ENCODE peak calls at places on chromosomes 2 and 18, in nine cellular contexts. One of them, this sample, is unnamed.

GRCh38 chr2:173099804-173100203 is 24.2 kb downstream of the MAP3K20 start:
- DNase-seq in OCI-LY7: no peak
- DNase-seq in HCT116: no peak
- DNase-seq in GM23338: no peak
- DNase-seq in MM.1S: no peak
- DNase-seq in SK-N-SH: no peak
- DNase-seq in neural progenitor cell: no peak
- DNase-seq in hepatocyte: no peak
- DNase-seq in PC-3: no peak
- DNase-seq in this sample: no peak

GRCh38 chr2:105872142-105872728 is 127.5 kb downstream of the NCK2 start:
- DNase-seq in HCT116: no peak
- DNase-seq in neural progenitor cell: no peak
- DNase-seq in hepatocyte: no peak
- DNase-seq in PC-3: no peak
- DNase-seq in OCI-LY7: no peak
- DNase-seq in SK-N-SH: no peak
- DNase-seq in GM23338: no peak
- DNase-seq in MM.1S: no peak
- DNase-seq in this sample: no peak

GRCh38 chr2:55620123-55620779 is 2.8 kb upstream of the PPP4R3B start:
- DNase-seq in SK-N-SH: peak; percentile 28
- DNase-seq in neural progenitor cell: peak; percentile 44
- DNase-seq in OCI-LY7: peak; percentile 56
- DNase-seq in HCT116: no peak
- DNase-seq in hepatocyte: no peak
- DNase-seq in MM.1S: peak; percentile 31
- DNase-seq in GM23338: peak; percentile 55
- DNase-seq in PC-3: peak; percentile 43
- DNase-seq in this sample: peak; percentile 45

GRCh38 chr18:22539045-22539444 is 121.3 kb upstream of the CTAGE1 start:
- DNase-seq in GM23338: no peak
- DNase-seq in OCI-LY7: no peak
- DNase-seq in PC-3: no peak
- DNase-seq in HCT116: no peak
- DNase-seq in SK-N-SH: no peak
- DNase-seq in neural progenitor cell: no peak
- DNase-seq in hepatocyte: no peak
- DNase-seq in MM.1S: no peak
- DNase-seq in this sample: peak; percentile 48

GRCh38 chr2:237865623-237866041 is 6.2 kb downstream of the RAMP1 start:
- DNase-seq in neural progenitor cell: peak; percentile 1
- DNase-seq in hepatocyte: no peak
- DNase-seq in OCI-LY7: no peak
- DNase-seq in HCT116: no peak
- DNase-seq in MM.1S: no peak
- DNase-seq in PC-3: no peak
- DNase-seq in GM23338: no peak
- DNase-seq in SK-N-SH: peak; percentile 79
- DNase-seq in this sample: no peak

GRCh38 chr2:232460171-232460570 is 4.2 kb downstream of the ALPI start:
- DNase-seq in GM23338: no peak
- DNase-seq in OCI-LY7: no peak
- DNase-seq in MM.1S: no peak
- DNase-seq in hepatocyte: no peak
- DNase-seq in PC-3: no peak
- DNase-seq in neural progenitor cell: no peak
- DNase-seq in HCT116: no peak
- DNase-seq in SK-N-SH: no peak
- DNase-seq in this sample: no peak

GRCh38 chr2:177254433-177255226 is 9.9 kb downstream of the NFE2L2 start:
- DNase-seq in SK-N-SH: peak; percentile 24
- DNase-seq in hepatocyte: peak; percentile 77
- DNase-seq in PC-3: no peak
- DNase-seq in neural progenitor cell: peak; percentile 86
- DNase-seq in HCT116: peak; percentile 60
- DNase-seq in GM23338: peak; percentile 93
- DNase-seq in OCI-LY7: no peak
- DNase-seq in MM.1S: no peak
- DNase-seq in this sample: peak; percentile 37

GRCh38 chr2:60097298-60097697 is 456.2 kb downstream of the BCL11A start:
- DNase-seq in GM23338: no peak
- DNase-seq in PC-3: no peak
- DNase-seq in hepatocyte: no peak
- DNase-seq in MM.1S: no peak
- DNase-seq in SK-N-SH: no peak
- DNase-seq in OCI-LY7: no peak
- DNase-seq in HCT116: no peak
- DNase-seq in neural progenitor cell: no peak
- DNase-seq in this sample: no peak

GRCh38 chr18:80067321-80067720 is 33.1 kb downstream of the RBFA start:
- DNase-seq in neural progenitor cell: no peak
- DNase-seq in HCT116: no peak
- DNase-seq in OCI-LY7: no peak
- DNase-seq in GM23338: no peak
- DNase-seq in SK-N-SH: no peak
- DNase-seq in PC-3: no peak
- DNase-seq in MM.1S: no peak
- DNase-seq in hepatocyte: no peak
- DNase-seq in this sample: no peak

GRCh38 chr18:46152808-46153617 is 48.8 kb downstream of the HAUS1 start:
- DNase-seq in MM.1S: no peak
- DNase-seq in SK-N-SH: peak; percentile 46
- DNase-seq in PC-3: peak; percentile 68
- DNase-seq in neural progenitor cell: peak; percentile 52
- DNase-seq in HCT116: no peak
- DNase-seq in GM23338: peak; percentile 63
- DNase-seq in hepatocyte: no peak
- DNase-seq in OCI-LY7: no peak
- DNase-seq in this sample: peak; percentile 78

GRCh38 chr2:20642026-20642971 is 8.6 kb downstream of the HS1BP3 start:
- DNase-seq in GM23338: peak; percentile 82
- DNase-seq in HCT116: peak; percentile 16
- DNase-seq in OCI-LY7: peak; percentile 66
- DNase-seq in SK-N-SH: peak; percentile 99
- DNase-seq in MM.1S: peak; percentile 72
- DNase-seq in PC-3: peak; percentile 74
- DNase-seq in neural progenitor cell: peak; percentile 85
- DNase-seq in hepatocyte: peak; percentile 89
- DNase-seq in this sample: peak; percentile 85

GRCh38 chr2:12050381-12050780 is 303.9 kb downstream of the LPIN1 start:
- DNase-seq in neural progenitor cell: no peak
- DNase-seq in SK-N-SH: no peak
- DNase-seq in PC-3: peak; percentile 90
- DNase-seq in OCI-LY7: peak; percentile 84
- DNase-seq in MM.1S: no peak
- DNase-seq in hepatocyte: peak; percentile 23
- DNase-seq in HCT116: no peak
- DNase-seq in GM23338: no peak
- DNase-seq in this sample: peak; percentile 89

GRCh38 chr2:69013123-69013836 is at the start of gene ANTXR1:
- DNase-seq in GM23338: peak; percentile 93
- DNase-seq in SK-N-SH: peak; percentile 87
- DNase-seq in OCI-LY7: no peak
- DNase-seq in hepatocyte: peak; percentile 69
- DNase-seq in MM.1S: peak; percentile 23
- DNase-seq in PC-3: peak; percentile 80
- DNase-seq in neural progenitor cell: peak; percentile 82
- DNase-seq in HCT116: peak; percentile 53
- DNase-seq in this sample: peak; percentile 86

DNA sequence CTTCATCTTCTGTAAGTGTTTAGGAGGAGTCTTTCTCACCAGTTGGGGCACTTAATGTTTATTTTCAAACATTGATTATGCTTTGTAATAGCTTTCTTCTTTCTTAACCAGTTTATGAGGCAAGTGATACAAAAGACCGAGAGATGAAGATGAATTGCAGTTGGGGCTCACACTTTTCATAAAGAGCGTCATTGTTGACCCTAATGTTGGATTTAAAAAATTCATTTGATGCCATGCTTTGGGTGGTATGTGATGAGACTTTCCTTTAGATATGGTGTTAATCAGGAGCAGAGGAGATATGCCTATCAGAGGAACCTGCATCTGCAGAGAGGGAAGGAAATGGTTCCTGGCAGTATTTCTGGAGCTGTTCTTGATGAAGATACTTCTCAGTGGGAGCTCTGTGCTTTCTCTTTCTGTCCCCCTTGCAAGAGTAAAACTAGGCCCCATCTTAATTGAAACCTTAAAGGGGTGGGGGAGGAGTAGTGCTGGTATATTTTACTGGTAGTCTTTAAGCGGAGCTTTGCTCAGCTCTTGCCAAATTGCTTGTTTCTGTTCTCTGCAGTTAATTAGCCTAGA is 2.3 kb downstream of the EML4 start:
- DNase-seq in GM23338: peak; percentile 30
- DNase-seq in PC-3: no peak
- DNase-seq in OCI-LY7: peak; percentile 16
- DNase-seq in SK-N-SH: peak; percentile 45
- DNase-seq in HCT116: no peak
- DNase-seq in neural progenitor cell: peak; percentile 67
- DNase-seq in hepatocyte: no peak
- DNase-seq in MM.1S: peak; percentile 78
- DNase-seq in this sample: no peak
- H3K4me3 ChIP-seq in GM23338: peak overlapping the region; percentile 91
- H3K4me3 ChIP-seq in PC-3: peak overlapping the region; percentile 82
- H3K4me3 ChIP-seq in OCI-LY7: peak overlapping the region; percentile 82
- H3K4me3 ChIP-seq in SK-N-SH: peak overlapping the region; percentile 81
- H3K4me3 ChIP-seq in HCT116: no peak overlapping the region
- H3K4me3 ChIP-seq in neural progenitor cell: peak overlapping the region; percentile 79
- H3K4me3 ChIP-seq in hepatocyte: peak overlapping the region; percentile 93
- H3K4me3 ChIP-seq in MM.1S: peak overlapping the region; percentile 88
- H3K4me3 ChIP-seq in this sample: peak overlapping the region; percentile 86

DNA sequence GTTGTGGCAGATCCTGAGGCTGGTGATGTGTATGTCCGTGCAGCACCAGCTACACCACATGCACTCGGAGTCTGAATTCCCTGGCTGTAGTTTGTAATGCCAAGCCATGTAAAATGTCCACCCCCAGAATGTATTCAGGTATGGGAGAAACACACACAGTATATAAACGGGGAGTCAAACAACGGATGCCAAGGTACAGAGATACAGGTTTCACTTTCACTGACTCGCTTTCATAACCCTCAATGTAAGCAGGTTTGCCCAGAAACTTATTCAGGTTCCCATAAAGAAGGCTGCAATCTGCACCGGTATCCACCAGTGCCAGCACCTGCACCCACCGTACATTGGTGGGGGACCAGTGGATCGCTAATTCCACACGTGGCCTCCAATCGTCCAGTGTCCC is 237.2 kb downstream of the MBD5 start:
- DNase-seq in SK-N-SH: no peak
- DNase-seq in HCT116: no peak
- DNase-seq in PC-3: no peak
- DNase-seq in hepatocyte: no peak
- DNase-seq in MM.1S: peak; percentile 66
- DNase-seq in GM23338: no peak
- DNase-seq in OCI-LY7: no peak
- DNase-seq in neural progenitor cell: no peak
- DNase-seq in this sample: no peak
- H3K4me1 ChIP-seq in SK-N-SH: no peaks in the 10 kb centered on the region
- H3K4me1 ChIP-seq in HCT116: no peaks in the 10 kb centered on the region
- H3K4me1 ChIP-seq in PC-3: no peaks in the 10 kb centered on the region
- H3K4me1 ChIP-seq in hepatocyte: no peaks in the 10 kb centered on the region
- H3K4me1 ChIP-seq in MM.1S: no peaks in the 10 kb centered on the region
- H3K4me1 ChIP-seq in GM23338: no peaks in the 10 kb centered on the region
- H3K4me1 ChIP-seq in OCI-LY7: no peaks in the 10 kb centered on the region
- H3K4me1 ChIP-seq in neural progenitor cell: no peaks in the 10 kb centered on the region
- H3K4me1 ChIP-seq in this sample: no peaks in the 10 kb centered on the region

GRCh38 chr2:227191367-227191766 is 26.9 kb downstream of the COL4A3 start:
- DNase-seq in HCT116: peak; percentile 33
- DNase-seq in MM.1S: no peak
- DNase-seq in PC-3: peak; percentile 45
- DNase-seq in hepatocyte: no peak
- DNase-seq in GM23338: peak; percentile 75
- DNase-seq in neural progenitor cell: peak; percentile 60
- DNase-seq in OCI-LY7: no peak
- DNase-seq in SK-N-SH: no peak
- DNase-seq in this sample: peak; percentile 4
- TF ChIP-seq EZH2phosphoT487 in HCT116: no peak
- TF ChIP-seq EZH2phosphoT487 in MM.1S: no peak
- TF ChIP-seq EZH2phosphoT487 in PC-3: no peak
- TF ChIP-seq EZH2phosphoT487 in hepatocyte: no peak
- TF ChIP-seq EZH2phosphoT487 in GM23338: no peak
- TF ChIP-seq EZH2phosphoT487 in neural progenitor cell: no peak
- TF ChIP-seq EZH2phosphoT487 in OCI-LY7: no peak
- TF ChIP-seq EZH2phosphoT487 in SK-N-SH: no peak
- TF ChIP-seq EZH2phosphoT487 in this sample: no peak

GRCh38 chr2:74391580-74392448 is 11.7 kb upstream of the DCTN1 start:
- DNase-seq in MM.1S: peak; percentile 93
- DNase-seq in HCT116: peak; percentile 88
- DNase-seq in GM23338: peak; percentile 95
- DNase-seq in hepatocyte: peak; percentile 96
- DNase-seq in neural progenitor cell: peak; percentile 97
- DNase-seq in OCI-LY7: peak; percentile 95
- DNase-seq in SK-N-SH: peak; percentile 94
- DNase-seq in PC-3: peak; percentile 89
- DNase-seq in this sample: peak; percentile 92

GRCh38 chr2:74390601-74391000 is 10.5 kb upstream of the DCTN1 start:
- DNase-seq in SK-N-SH: no peak
- DNase-seq in MM.1S: no peak
- DNase-seq in HCT116: no peak
- DNase-seq in OCI-LY7: no peak
- DNase-seq in neural progenitor cell: peak; percentile 27
- DNase-seq in GM23338: peak; percentile 35
- DNase-seq in PC-3: no peak
- DNase-seq in hepatocyte: no peak
- DNase-seq in this sample: no peak

GRCh38 chr2:74391209-74391579 is 11.1 kb upstream of the DCTN1 start:
- DNase-seq in GM23338: no peak
- DNase-seq in neural progenitor cell: no peak
- DNase-seq in HCT116: no peak
- DNase-seq in SK-N-SH: no peak
- DNase-seq in PC-3: peak; percentile 20
- DNase-seq in OCI-LY7: no peak
- DNase-seq in hepatocyte: peak; percentile 36
- DNase-seq in MM.1S: peak; percentile 15
- DNase-seq in this sample: peak; percentile 69

GRCh38 chr2:74393525-74393924 is 13.4 kb upstream of the DCTN1 start:
- DNase-seq in PC-3: no peak
- DNase-seq in OCI-LY7: no peak
- DNase-seq in hepatocyte: no peak
- DNase-seq in neural progenitor cell: no peak
- DNase-seq in HCT116: no peak
- DNase-seq in GM23338: no peak
- DNase-seq in MM.1S: no peak
- DNase-seq in SK-N-SH: no peak
- DNase-seq in this sample: no peak

DNA sequence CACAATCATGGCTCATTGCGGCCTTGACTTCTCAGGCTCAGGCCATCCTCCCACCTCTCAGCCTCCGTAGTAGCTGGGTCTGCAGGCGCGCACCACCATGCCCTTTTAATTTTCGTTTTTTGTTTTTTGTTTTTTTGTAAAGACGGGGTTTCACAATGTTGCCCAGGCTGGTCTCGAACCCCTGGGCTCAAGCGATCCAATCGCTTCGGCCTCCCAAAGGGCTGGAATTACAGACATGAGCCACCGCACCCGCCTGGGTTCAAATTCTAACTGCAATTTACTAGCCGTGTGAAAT is 12.3 kb upstream of the DCTN1 start:
- DNase-seq in neural progenitor cell: no peak
- DNase-seq in SK-N-SH: no peak
- DNase-seq in GM23338: peak; percentile 8
- DNase-seq in HCT116: no peak
- DNase-seq in OCI-LY7: no peak
- DNase-seq in PC-3: no peak
- DNase-seq in MM.1S: no peak
- DNase-seq in hepatocyte: no peak
- DNase-seq in this sample: no peak
- H3K4me3 ChIP-seq in neural progenitor cell: no peak overlapping the region
- H3K4me3 ChIP-seq in SK-N-SH: peak overlapping the region; percentile 94
- H3K4me3 ChIP-seq in GM23338: peak overlapping the region; percentile 89
- H3K4me3 ChIP-seq in HCT116: peak overlapping the region; percentile 95
- H3K4me3 ChIP-seq in OCI-LY7: peak overlapping the region; percentile 89
- H3K4me3 ChIP-seq in PC-3: peak overlapping the region; percentile 92
- H3K4me3 ChIP-seq in MM.1S: peak overlapping the region; percentile 98
- H3K4me3 ChIP-seq in hepatocyte: no peak overlapping the region
- H3K4me3 ChIP-seq in this sample: peak overlapping the region; percentile 89